ENCODE peak calls at places on chromosome 5, in eight cellular contexts. V, O, Q, A, B, C, N and L are unnamed samples.

GRCh38 chr5:56585466-56585865 is 229.9 kb upstream of the MAP3K1 start:
- DNase-seq in V (no peak), O (no peak), Q (no peak), A (no peak), B (no peak), C (no peak), N (no peak), L (peak)

GRCh38 chr5:74953961-74954720 is 88.0 kb upstream of the FAM169A start:
- DNase-seq in V (no peak), O (peak), Q (peak), A (no peak), B (no peak), C (no peak), N (no peak), L (no peak)

GRCh38 chr5:165805756-165806155 is 2300.3 kb downstream of the MAT2B start:
- DNase-seq in V (no peak), O (peak), Q (no peak), A (no peak), B (no peak), C (no peak), N (peak), L (no peak)

GRCh38 chr5:157143127-157143959 is 678 bp upstream of the MED7 start:
- DNase-seq in V (no peak), O (peak), Q (peak), A (peak), B (peak), C (peak), N (no peak), L (peak)

GRCh38 chr5:109823597-109823996 is 133.9 kb downstream of the MAN2A1 start:
- DNase-seq in V (no peak), O (no peak), Q (no peak), A (no peak), B (no peak), C (no peak), N (no peak), L (no peak)

GRCh38 chr5:117077142-117077541 is 502.5 kb upstream of the SEMA6A start:
- DNase-seq in V (no peak), O (no peak), Q (no peak), A (no peak), B (no peak), C (no peak), N (peak), L (no peak)

GRCh38 chr5:67221487-67222242 is 25.1 kb upstream of the CD180 start:
- DNase-seq in V (no peak), O (no peak), Q (no peak), A (no peak), B (no peak), C (peak), N (no peak), L (no peak)

GRCh38 chr5:139417214-139417613 is 13.3 kb upstream of the SPATA24 start:
- DNase-seq in V (peak), O (no peak), Q (no peak), A (peak), B (no peak), C (no peak), N (no peak), L (no peak)

GRCh38 chr5:14386882-14387575 is 194.6 kb upstream of the OTULINL start:
- DNase-seq in V (no peak), O (no peak), Q (no peak), A (no peak), B (no peak), C (no peak), N (no peak), L (no peak)